ENCODE peak calls at places on chromosomes 11 and 22, in five cellular contexts. B, Q, W, J and G are unnamed samples.

GRCh38 chr11:65262775-65263174 is 1.0 kb downstream of the POLA2 start:
- DNase-seq in Q (no peak), B (no peak), W (no peak), J (no peak), G (peak; percentile 31)

GRCh38 chr22:27518583-27519437 is 282.7 kb downstream of the MN1 start:
- DNase-seq in J (no peak), B (no peak), W (peak; percentile 44), Q (no peak), G (no peak)

GRCh38 chr11:88623536-88623935 is 286.0 kb upstream of the CTSC start:
- DNase-seq in Q (no peak), J (no peak), B (no peak), W (no peak), G (no peak)

GRCh38 chr11:57303280-57303989 is 21.3 kb downstream of the TNKS1BP1 start:
- DNase-seq in B (no peak), Q (no peak), W (no peak), J (no peak), G (peak; percentile 80)

GRCh38 chr11:61493832-61494231 is 14.7 kb upstream of the LRRC10B start:
- DNase-seq in W (no peak), J (no peak), Q (no peak), B (no peak), G (no peak)

GRCh38 chr22:24153353-24153752 is 27.9 kb upstream of the SUSD2 start:
- DNase-seq in W (no peak), B (no peak), Q (no peak), J (no peak), G (no peak)

GRCh38 chr11:128375941-128376340 is 211.4 kb downstream of the ETS1 start:
- DNase-seq in J (no peak), Q (no peak), W (no peak), B (no peak), G (no peak)

GRCh38 chr11:85974126-85974525 is 94.8 kb downstream of the PICALM start:
- DNase-seq in J (no peak), W (no peak), Q (no peak), B (no peak), G (no peak)

GRCh38 chr11:73379189-73379880 is 3.1 kb downstream of the RELT start:
- DNase-seq in J (no peak), B (no peak), Q (no peak), W (no peak), G (no peak)

GRCh38 chr11:4683020-4683419 is 14.6 kb downstream of the OR51E2 start:
- DNase-seq in B (no peak), Q (no peak), J (no peak), W (no peak), G (no peak)

GRCh38 chr11:112785104-112785503 is 176.1 kb upstream of the NCAM1 start:
- DNase-seq in B (no peak), W (peak; percentile 60), J (no peak), Q (no peak), G (no peak)

GRCh38 chr22:47237890-47238480 is 475.5 kb downstream of the TBC1D22A start:
- DNase-seq in B (no peak), W (no peak), J (no peak), Q (no peak), G (no peak)